ENCODE peak calls at places on chromosome 1, in nine cellular contexts. S is adrenal gland, Z is heart left ventricle, J is tibial nerve, K is HCT116, G is IMR-90, I is Peyer's patch, M is thyroid gland, B is A549. U is an unnamed sample.

GRCh38 chr1:47758341-47759237 is 238.6 kb downstream of the TRABD2B start:
- DNase-seq in J (peak; percentile 31), M (no peak), S (peak; percentile 41), I (no peak), K (no peak), B (no peak), G (no peak), Z (peak; percentile 60), U (peak; percentile 35)

GRCh38 chr1:94000531-94001282 is 91.5 kb upstream of the GCLM start:
- DNase-seq in K (no peak), M (no peak), J (no peak), B (no peak), I (no peak), G (no peak), Z (no peak), S (no peak), U (no peak)

GRCh38 chr1:3060601-3061551 is 8.1 kb upstream of the PRDM16 start:
- DNase-seq in I (no peak), B (no peak), M (no peak), Z (no peak), J (no peak), G (no peak), K (no peak), S (no peak), U (peak; percentile 63)

GRCh38 chr1:101162736-101163405 is 73.9 kb upstream of the S1PR1 start:
- DNase-seq in G (no peak), I (no peak), M (no peak), K (no peak), J (no peak), S (no peak), B (no peak), Z (no peak), U (no peak)

GRCh38 chr1:12348113-12348512 is 118.3 kb downstream of the VPS13D start:
- DNase-seq in J (no peak), I (no peak), B (no peak), S (no peak), K (no peak), Z (no peak), M (no peak), G (no peak), U (no peak)

GRCh38 chr1:159339517-159339916 is 37.4 kb downstream of the FCER1A start:
- DNase-seq in B (no peak), G (no peak), M (no peak), S (no peak), I (no peak), K (no peak), Z (no peak), J (no peak), U (no peak)

GRCh38 chr1:203839081-203839480 is 22.3 kb upstream of the SNRPE start:
- DNase-seq in M (peak; percentile 67), Z (no peak), K (no peak), I (no peak), B (no peak), S (no peak), J (no peak), G (peak; percentile 76), U (no peak)

GRCh38 chr1:47485817-47486216 is 48.0 kb downstream of the FOXD2 start:
- DNase-seq in Z (no peak), M (no peak), K (no peak), S (no peak), I (no peak), B (no peak), J (no peak), G (no peak), U (no peak)

GRCh38 chr1:38891753-38892152 is 10.4 kb upstream of the GJA9 start:
- DNase-seq in K (no peak), B (peak; percentile 18), G (peak; percentile 4), S (no peak), J (no peak), I (no peak), Z (no peak), M (no peak), U (no peak)

GRCh38 chr1:231395051-231395995 is 26.8 kb downstream of the EGLN1 start:
- DNase-seq in K (peak; percentile 79), M (no peak), Z (no peak), J (no peak), G (peak; percentile 98), S (no peak), I (no peak), B (peak; percentile 90), U (no peak)

DNA sequence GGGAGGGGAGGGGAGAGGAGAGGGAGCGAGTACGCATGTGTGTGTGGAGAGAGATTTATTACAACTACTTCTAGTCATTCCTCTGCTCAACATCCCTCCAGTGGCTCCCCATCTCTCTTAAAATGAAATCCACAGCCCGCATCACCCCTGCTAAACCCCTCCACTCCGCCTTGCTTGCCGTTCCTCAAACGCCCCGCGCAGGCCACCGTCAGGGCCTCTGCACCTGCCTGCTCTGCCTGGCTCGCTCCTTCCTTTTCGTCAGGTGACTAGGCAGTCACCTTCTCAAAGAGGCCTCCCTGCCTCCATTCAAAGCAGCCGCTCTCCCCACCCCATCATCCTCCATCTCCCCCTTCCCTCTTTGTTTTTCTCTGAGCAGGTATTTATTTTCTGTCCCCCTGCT is 29.9 kb downstream of the LRRC38 start:
- DNase-seq in Z (no peak), B (no peak), M (no peak), K (no peak), I (no peak), S (no peak), G (no peak), J (no peak), U (no peak)
- H3K27ac ChIP-seq in Z (no peak overlapping the region), B (no peak overlapping the region), M (no peak overlapping the region), K (no peak overlapping the region), I (no peak overlapping the region), S (no peak overlapping the region), G (no peak overlapping the region), J (no peak overlapping the region), U (no peak overlapping the region)

DNA sequence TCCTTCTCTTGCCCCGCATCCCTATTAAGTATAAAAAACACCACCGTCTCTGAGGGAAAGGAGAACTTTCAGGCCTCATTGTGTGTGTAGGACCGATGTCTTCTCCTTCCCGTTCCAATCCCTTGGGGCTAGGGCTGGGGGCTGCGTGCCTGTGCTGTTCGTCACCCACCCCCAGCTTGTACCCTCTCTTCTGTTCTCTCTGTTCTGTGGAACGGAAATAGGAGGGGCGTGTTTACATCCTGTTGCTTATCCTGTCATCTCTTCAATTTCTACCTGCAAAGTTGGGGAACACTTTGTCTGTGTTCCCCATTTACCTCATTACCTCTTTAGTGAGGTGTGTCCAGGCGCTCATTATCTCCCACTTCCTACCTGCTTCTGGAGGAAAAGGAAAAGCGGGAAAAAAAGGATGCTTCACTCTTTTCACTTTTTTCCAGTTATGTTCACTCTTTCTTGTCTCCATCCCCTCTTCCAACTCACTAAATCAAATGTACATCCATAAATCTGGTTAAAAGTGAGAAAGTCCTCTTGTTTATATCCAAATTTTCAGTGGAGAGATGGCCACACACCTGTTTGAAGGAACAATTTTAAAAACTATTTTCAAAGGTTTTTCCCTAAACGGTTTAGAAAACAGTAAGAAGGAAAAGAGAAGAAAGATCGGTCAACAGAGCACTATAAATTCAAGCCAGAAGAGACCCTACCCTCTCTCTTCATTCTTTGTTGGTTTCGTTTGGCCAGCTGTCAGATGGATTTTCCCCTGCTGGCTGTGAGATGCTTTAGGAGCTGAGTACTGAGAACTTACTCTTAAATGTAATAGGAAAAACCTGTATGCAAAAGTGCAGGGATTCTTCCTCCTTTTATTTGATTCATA is 1.0 kb upstream of the TXNIP start:
- DNase-seq in G (no peak), M (no peak), K (no peak), S (no peak), Z (peak; percentile 72), B (no peak), J (no peak), I (peak; percentile 91), U (peak; percentile 93)
- H3K4me1 ChIP-seq in G (peaks cover 10% of the 10 kb centered on the region), M (peaks cover 37% of the 10 kb centered on the region), K (no peaks in the 10 kb centered on the region), S (peaks cover 45% of the 10 kb centered on the region), Z (peaks cover 37% of the 10 kb centered on the region), B (peaks cover 7% of the 10 kb centered on the region), J (peaks cover 25% of the 10 kb centered on the region), I (no peaks in the 10 kb centered on the region), U (peaks cover 41% of the 10 kb centered on the region)

GRCh38 chr1:26169201-26169600 is 438 bp upstream of the C1orf232 start:
- DNase-seq in S (no peak), B (no peak), I (no peak), K (no peak), M (no peak), Z (no peak), J (no peak), G (no peak), U (no peak)

GRCh38 chr1:26168410-26169167 is at the start of gene C1orf232:
- DNase-seq in I (no peak), G (no peak), J (no peak), Z (no peak), M (peak; percentile 30), S (no peak), B (no peak), K (no peak), U (no peak)

GRCh38 chr1:26171084-26172072 is at the start of gene ZNF593OS:
- DNase-seq in J (no peak), I (no peak), G (no peak), M (no peak), K (no peak), S (no peak), B (no peak), Z (no peak), U (no peak)

GRCh38 chr1:26170472-26170821 is 739 bp downstream of the ZNF593 start:
- DNase-seq in I (no peak), J (no peak), M (no peak), B (no peak), Z (no peak), K (no peak), S (no peak), G (no peak), U (no peak)

GRCh38 chr1:26169669-26170471 is at the start of gene ZNF593:
- DNase-seq in I (peak; percentile 89), B (peak; percentile 85), K (peak; percentile 86), G (peak; percentile 90), J (peak; percentile 80), S (peak; percentile 94), M (peak; percentile 93), Z (peak; percentile 96), U (peak; percentile 98)
- TF ChIP-seq POLR2A in I (peak; percentile 62), B (peak; percentile 81), K (no peak), G (peak; percentile 77), J (peak; percentile 49), S (peak; percentile 25), M (peak; percentile 74), Z (peak; percentile 59), U (no peak)

GRCh38 chr1:160950657-160951056 is 4.0 kb downstream of the ITLN2 start:
- DNase-seq in Z (no peak), S (no peak), G (no peak), I (no peak), B (no peak), J (no peak), M (no peak), K (no peak), U (no peak)

GRCh38 chr1:160951443-160952128 is 3.0 kb downstream of the ITLN2 start:
- DNase-seq in I (peak; percentile 59), B (peak; percentile 71), J (no peak), K (peak; percentile 27), M (peak; percentile 77), S (peak; percentile 68), G (peak; percentile 41), Z (no peak), U (peak; percentile 87)

GRCh38 chr1:160952129-160952510 is 2.5 kb downstream of the ITLN2 start:
- DNase-seq in Z (no peak), J (no peak), G (no peak), M (no peak), K (no peak), S (no peak), B (no peak), I (no peak), U (no peak)

GRCh38 chr1:160953030-160953429 is 1.6 kb downstream of the ITLN2 start:
- DNase-seq in M (no peak), B (no peak), I (no peak), K (no peak), G (no peak), J (no peak), S (no peak), Z (no peak), U (no peak)

GRCh38 chr1:160949881-160950280 is 4.7 kb downstream of the ITLN2 start:
- DNase-seq in I (no peak), Z (no peak), G (no peak), J (no peak), K (no peak), M (no peak), S (no peak), B (no peak), U (no peak)
- H3K27ac ChIP-seq in I (no peak overlapping the region), Z (no peak overlapping the region), G (no peak overlapping the region), J (no peak overlapping the region), K (no peak overlapping the region), M (no peak overlapping the region), S (no peak overlapping the region), B (peak overlapping the region; percentile 74), U (no peak overlapping the region)